ENCODE peak calls at places on chromosomes 13 and 19, in five cellular contexts. One of them, this sample, is unnamed.

GRCh38 chr13:99388334-99388923 is 81.2 kb upstream of the GPR183 start:
- DNase-seq in heart left ventricle: no peak
- DNase-seq in AG09309: no peak
- DNase-seq in GM23248: no peak
- DNase-seq in GM23338: no peak
- DNase-seq in this sample: no peak

GRCh38 chr13:70255406-70255991 is 147.2 kb upstream of the KLHL1 start:
- DNase-seq in AG09309: no peak
- DNase-seq in GM23248: no peak
- DNase-seq in GM23338: no peak
- DNase-seq in heart left ventricle: no peak
- DNase-seq in this sample: no peak

GRCh38 chr19:34345934-34346333 is 19.1 kb upstream of the GPI start:
- DNase-seq in GM23338: peak
- DNase-seq in AG09309: no peak
- DNase-seq in GM23248: peak
- DNase-seq in heart left ventricle: no peak
- DNase-seq in this sample: no peak

GRCh38 chr19:39196860-39197562 is at the start of gene NCCRP1:
- DNase-seq in heart left ventricle: no peak
- DNase-seq in GM23338: peak
- DNase-seq in GM23248: no peak
- DNase-seq in AG09309: no peak
- DNase-seq in this sample: no peak

GRCh38 chr19:38734176-38734425 is 10.2 kb downstream of the CAPN12 start:
- DNase-seq in heart left ventricle: no peak
- DNase-seq in GM23338: no peak
- DNase-seq in GM23248: no peak
- DNase-seq in AG09309: no peak
- DNase-seq in this sample: no peak

GRCh38 chr19:13095934-13096890 is 6.4 kb downstream of the LYL1 start:
- DNase-seq in GM23338: peak
- DNase-seq in heart left ventricle: no peak
- DNase-seq in GM23248: no peak
- DNase-seq in AG09309: no peak
- DNase-seq in this sample: no peak

GRCh38 chr19:50328257-50329145 is 676 bp downstream of the KCNC3 start:
- DNase-seq in GM23338: peak
- DNase-seq in GM23248: peak
- DNase-seq in heart left ventricle: no peak
- DNase-seq in AG09309: no peak
- DNase-seq in this sample: no peak

GRCh38 chr19:19563348-19563848 is 25.3 kb downstream of the CILP2 start:
- DNase-seq in GM23338: no peak
- DNase-seq in AG09309: no peak
- DNase-seq in heart left ventricle: no peak
- DNase-seq in GM23248: no peak
- DNase-seq in this sample: no peak

GRCh38 chr19:13053761-13054604 is 48.7 kb downstream of the LYL1 start:
- DNase-seq in GM23338: peak
- DNase-seq in heart left ventricle: peak
- DNase-seq in AG09309: peak
- DNase-seq in GM23248: peak
- DNase-seq in this sample: peak

GRCh38 chr19:18863843-18864362 is 32.1 kb downstream of the CERS1 start:
- DNase-seq in heart left ventricle: no peak
- DNase-seq in GM23338: no peak
- DNase-seq in AG09309: no peak
- DNase-seq in GM23248: no peak
- DNase-seq in this sample: no peak

GRCh38 chr19:2511570-2511969 is 35.6 kb downstream of the GADD45B start:
- DNase-seq in AG09309: no peak
- DNase-seq in heart left ventricle: no peak
- DNase-seq in GM23338: no peak
- DNase-seq in GM23248: no peak
- DNase-seq in this sample: no peak

GRCh38 chr13:58097831-58098230 is 466.3 kb downstream of the PCDH17 start:
- DNase-seq in GM23338: no peak
- DNase-seq in GM23248: no peak
- DNase-seq in heart left ventricle: no peak
- DNase-seq in AG09309: no peak
- DNase-seq in this sample: no peak

GRCh38 chr19:55690109-55690768 is 15.2 kb downstream of the EPN1 start:
- DNase-seq in AG09309: no peak
- DNase-seq in GM23248: no peak
- DNase-seq in heart left ventricle: peak
- DNase-seq in GM23338: no peak
- DNase-seq in this sample: no peak

GRCh38 chr19:13430790-13431582 is 75.3 kb downstream of the CACNA1A start:
- DNase-seq in AG09309: no peak
- DNase-seq in GM23248: peak
- DNase-seq in GM23338: peak
- DNase-seq in heart left ventricle: no peak
- DNase-seq in this sample: no peak

GRCh38 chr13:82688400-82688999 is 1193.8 kb downstream of the SLITRK1 start:
- DNase-seq in GM23338: no peak
- DNase-seq in heart left ventricle: no peak
- DNase-seq in GM23248: no peak
- DNase-seq in AG09309: no peak
- DNase-seq in this sample: no peak

GRCh38 chr13:60617863-60618733 is 221.1 kb downstream of the TDRD3 start:
- DNase-seq in GM23338: peak
- DNase-seq in AG09309: peak
- DNase-seq in heart left ventricle: no peak
- DNase-seq in GM23248: peak
- DNase-seq in this sample: no peak

GRCh38 chr13:91817250-91817649 is 418.8 kb downstream of the GPC5 start:
- DNase-seq in AG09309: no peak
- DNase-seq in GM23248: peak
- DNase-seq in GM23338: no peak
- DNase-seq in heart left ventricle: no peak
- DNase-seq in this sample: no peak

GRCh38 chr13:61052175-61052574 is 363.5 kb downstream of the PCDH20 start:
- DNase-seq in GM23338: no peak
- DNase-seq in AG09309: no peak
- DNase-seq in GM23248: no peak
- DNase-seq in heart left ventricle: no peak
- DNase-seq in this sample: no peak

GRCh38 chr19:17829855-17830566 is 8.7 kb upstream of the INSL3 start:
- DNase-seq in GM23338: peak
- DNase-seq in GM23248: peak
- DNase-seq in heart left ventricle: no peak
- DNase-seq in AG09309: no peak
- DNase-seq in this sample: no peak

GRCh38 chr19:17834350-17835181 is 13.2 kb downstream of the JAK3 start:
- DNase-seq in heart left ventricle: no peak
- DNase-seq in GM23338: peak
- DNase-seq in AG09309: no peak
- DNase-seq in GM23248: peak
- DNase-seq in this sample: no peak

GRCh38 chr19:17832443-17833208 is 11.3 kb upstream of the INSL3 start:
- DNase-seq in GM23338: no peak
- DNase-seq in AG09309: no peak
- DNase-seq in GM23248: no peak
- DNase-seq in heart left ventricle: no peak
- DNase-seq in this sample: no peak

GRCh38 chr19:17830567-17831418 is 9.5 kb upstream of the INSL3 start:
- DNase-seq in GM23338: peak
- DNase-seq in GM23248: peak
- DNase-seq in AG09309: no peak
- DNase-seq in heart left ventricle: peak
- DNase-seq in this sample: peak

GRCh38 chr19:17831419-17831888 is 10.1 kb upstream of the INSL3 start:
- DNase-seq in GM23248: no peak
- DNase-seq in heart left ventricle: no peak
- DNase-seq in GM23338: peak
- DNase-seq in AG09309: no peak
- DNase-seq in this sample: no peak
- H3K4me3 ChIP-seq in GM23248: no peak
- H3K4me3 ChIP-seq in heart left ventricle: no peak
- H3K4me3 ChIP-seq in GM23338: peak
- H3K4me3 ChIP-seq in AG09309: no peak
- H3K4me3 ChIP-seq in this sample: peak

GRCh38 chr13:27374126-27374613 is 50.2 kb upstream of the GTF3A start:
- DNase-seq in GM23338: no peak
- DNase-seq in GM23248: peak
- DNase-seq in heart left ventricle: no peak
- DNase-seq in AG09309: no peak
- DNase-seq in this sample: no peak
- H3K4me3 ChIP-seq in GM23338: no peak
- H3K4me3 ChIP-seq in GM23248: no peak
- H3K4me3 ChIP-seq in heart left ventricle: no peak
- H3K4me3 ChIP-seq in AG09309: no peak
- H3K4me3 ChIP-seq in this sample: no peak

GRCh38 chr19:46303702-46304397 is 7.0 kb downstream of the HIF3A start:
- DNase-seq in AG09309: no peak
- DNase-seq in GM23248: peak
- DNase-seq in heart left ventricle: peak
- DNase-seq in GM23338: peak
- DNase-seq in this sample: no peak
- H3K4me3 ChIP-seq in AG09309: no peak
- H3K4me3 ChIP-seq in GM23248: no peak
- H3K4me3 ChIP-seq in heart left ventricle: peak
- H3K4me3 ChIP-seq in GM23338: peak
- H3K4me3 ChIP-seq in this sample: no peak

GRCh38 chr19:23436944-23437343 is 41.7 kb upstream of the ZNF91 start:
- DNase-seq in GM23248: no peak
- DNase-seq in AG09309: no peak
- DNase-seq in heart left ventricle: no peak
- DNase-seq in GM23338: peak
- DNase-seq in this sample: no peak

GRCh38 chr19:23440207-23440606 is 44.9 kb upstream of the ZNF91 start:
- DNase-seq in heart left ventricle: no peak
- DNase-seq in AG09309: no peak
- DNase-seq in GM23338: peak
- DNase-seq in GM23248: peak
- DNase-seq in this sample: no peak

GRCh38 chr19:23436318-23436717 is 41.0 kb upstream of the ZNF91 start:
- DNase-seq in AG09309: no peak
- DNase-seq in heart left ventricle: no peak
- DNase-seq in GM23338: peak
- DNase-seq in GM23248: no peak
- DNase-seq in this sample: no peak

GRCh38 chr19:23439623-23440022 is 44.4 kb upstream of the ZNF91 start:
- DNase-seq in GM23338: peak
- DNase-seq in heart left ventricle: no peak
- DNase-seq in AG09309: no peak
- DNase-seq in GM23248: no peak
- DNase-seq in this sample: no peak

GRCh38 chr19:23437901-23438300 is 42.6 kb upstream of the ZNF91 start:
- DNase-seq in AG09309: no peak
- DNase-seq in GM23248: no peak
- DNase-seq in heart left ventricle: no peak
- DNase-seq in GM23338: peak
- DNase-seq in this sample: no peak
- H3K4me3 ChIP-seq in AG09309: no peak
- H3K4me3 ChIP-seq in GM23248: no peak
- H3K4me3 ChIP-seq in heart left ventricle: no peak
- H3K4me3 ChIP-seq in GM23338: no peak
- H3K4me3 ChIP-seq in this sample: no peak

DNA sequence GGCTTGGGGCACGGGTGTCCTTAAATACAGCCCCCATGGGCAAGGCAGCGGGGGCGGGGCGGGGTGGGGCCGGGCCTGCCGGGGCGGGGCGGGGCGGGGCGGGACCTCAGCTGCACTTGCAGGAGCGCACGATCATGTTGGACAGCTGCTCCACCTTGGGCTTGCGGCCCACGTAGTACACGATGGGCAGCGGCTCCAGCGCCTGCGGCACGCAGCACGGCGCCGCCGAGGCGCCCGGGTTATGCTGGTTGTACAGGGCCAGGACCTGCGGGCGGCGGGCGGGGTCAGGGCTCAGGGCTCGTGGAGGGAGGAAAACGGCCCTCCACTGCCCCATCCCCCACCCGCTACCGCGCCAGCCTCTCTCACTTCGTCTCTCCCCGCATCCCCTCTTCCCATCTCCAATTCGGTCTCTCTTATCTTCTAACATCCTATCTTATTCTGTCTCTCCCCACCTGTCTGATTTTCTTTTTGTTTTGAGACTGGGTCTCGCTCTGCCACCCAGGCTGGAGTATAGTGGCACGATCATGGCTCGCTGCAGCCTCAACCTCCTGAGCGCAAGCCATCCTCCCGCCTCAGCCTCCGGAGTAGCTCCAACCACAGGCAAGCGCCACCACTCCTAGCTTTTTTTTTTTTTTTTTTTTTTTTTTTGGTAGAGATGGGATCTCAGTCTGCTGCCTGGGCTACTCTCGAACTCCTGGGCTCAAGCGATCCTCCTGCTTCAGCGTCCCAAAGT is 21.1 kb downstream of the CCDC97 start:
- DNase-seq in AG09309: no peak
- DNase-seq in GM23248: no peak
- DNase-seq in GM23338: peak
- DNase-seq in heart left ventricle: no peak
- DNase-seq in this sample: no peak
- H3K4me3 ChIP-seq in AG09309: no peak
- H3K4me3 ChIP-seq in GM23248: no peak
- H3K4me3 ChIP-seq in GM23338: peak
- H3K4me3 ChIP-seq in heart left ventricle: no peak
- H3K4me3 ChIP-seq in this sample: no peak

GRCh38 chr19:3712663-3713531 is 4.7 kb downstream of the TJP3 start:
- DNase-seq in GM23248: no peak
- DNase-seq in heart left ventricle: no peak
- DNase-seq in AG09309: no peak
- DNase-seq in GM23338: no peak
- DNase-seq in this sample: no peak

GRCh38 chr19:3710265-3710812 is 2.2 kb downstream of the TJP3 start:
- DNase-seq in GM23248: no peak
- DNase-seq in heart left ventricle: peak
- DNase-seq in AG09309: no peak
- DNase-seq in GM23338: peak
- DNase-seq in this sample: no peak

GRCh38 chr19:3708207-3708931 is at the start of gene TJP3:
- DNase-seq in GM23338: peak
- DNase-seq in AG09309: no peak
- DNase-seq in heart left ventricle: no peak
- DNase-seq in GM23248: peak
- DNase-seq in this sample: no peak

GRCh38 chr19:3707868-3708206 is 347 bp upstream of the TJP3 start:
- DNase-seq in AG09309: no peak
- DNase-seq in GM23338: no peak
- DNase-seq in GM23248: no peak
- DNase-seq in heart left ventricle: no peak
- DNase-seq in this sample: no peak
- H3K4me3 ChIP-seq in AG09309: no peak
- H3K4me3 ChIP-seq in GM23338: no peak
- H3K4me3 ChIP-seq in GM23248: no peak
- H3K4me3 ChIP-seq in heart left ventricle: no peak
- H3K4me3 ChIP-seq in this sample: no peak

This sample was measured in skeletal muscle cell.